ENCODE peak calls at places on chromosome 13, in six cellular contexts. One of them, this sample, is unnamed.
A peak's percentile ranks its signal among the peaks of the same experiment; 100 is the strongest.

GRCh38 chr13:22169473-22169872 is 498.6 kb downstream of the FGF9 start:
- DNase-seq in HepG2: no peak
- DNase-seq in A549: no peak
- DNase-seq in H1: no peak
- DNase-seq in endothelial cell of umbilical vein: no peak
- DNase-seq in K562: no peak
- DNase-seq in this sample: no peak

GRCh38 chr13:35994131-35994966 is 136.8 kb downstream of the DCLK1 start:
- DNase-seq in K562: no peak
- DNase-seq in HepG2: no peak
- DNase-seq in endothelial cell of umbilical vein: no peak
- DNase-seq in H1: no peak
- DNase-seq in A549: no peak
- DNase-seq in this sample: no peak

GRCh38 chr13:30868806-30869470 is 37.1 kb upstream of the MEDAG start:
- DNase-seq in endothelial cell of umbilical vein: no peak
- DNase-seq in H1: no peak
- DNase-seq in HepG2: no peak
- DNase-seq in K562: no peak
- DNase-seq in A549: no peak
- DNase-seq in this sample: no peak

GRCh38 chr13:113937073-113937472 is 36.8 kb downstream of the C13orf46 start:
- DNase-seq in HepG2: no peak
- DNase-seq in K562: no peak
- DNase-seq in endothelial cell of umbilical vein: no peak
- DNase-seq in H1: no peak
- DNase-seq in A549: no peak
- DNase-seq in this sample: no peak

GRCh38 chr13:47332149-47332548 is 435.3 kb upstream of the HTR2A start:
- DNase-seq in HepG2: no peak
- DNase-seq in A549: no peak
- DNase-seq in K562: no peak
- DNase-seq in endothelial cell of umbilical vein: no peak
- DNase-seq in H1: no peak
- DNase-seq in this sample: no peak

GRCh38 chr13:20609145-20609544 is 42.2 kb downstream of the IFT88 start:
- DNase-seq in endothelial cell of umbilical vein: peak; percentile 80
- DNase-seq in A549: no peak
- DNase-seq in K562: no peak
- DNase-seq in H1: no peak
- DNase-seq in HepG2: no peak
- DNase-seq in this sample: no peak

GRCh38 chr13:37681295-37682032 is 82.9 kb upstream of the POSTN start:
- DNase-seq in HepG2: no peak
- DNase-seq in H1: no peak
- DNase-seq in A549: no peak
- DNase-seq in endothelial cell of umbilical vein: peak; percentile 95
- DNase-seq in K562: no peak
- DNase-seq in this sample: no peak

GRCh38 chr13:106566682-106567420 is 1.1 kb downstream of the ARGLU1 start:
- DNase-seq in A549: peak; percentile 35
- DNase-seq in HepG2: peak; percentile 32
- DNase-seq in endothelial cell of umbilical vein: peak; percentile 61
- DNase-seq in H1: no peak
- DNase-seq in K562: no peak
- DNase-seq in this sample: peak; percentile 37

GRCh38 chr13:92303428-92303827 is 905.0 kb downstream of the GPC5 start:
- DNase-seq in A549: no peak
- DNase-seq in H1: no peak
- DNase-seq in K562: peak; percentile 18
- DNase-seq in HepG2: no peak
- DNase-seq in endothelial cell of umbilical vein: no peak
- DNase-seq in this sample: no peak

GRCh38 chr13:48978942-48979601 is 3.4 kb downstream of the FNDC3A start:
- DNase-seq in endothelial cell of umbilical vein: no peak
- DNase-seq in K562: peak; percentile 6
- DNase-seq in H1: no peak
- DNase-seq in A549: no peak
- DNase-seq in HepG2: no peak
- DNase-seq in this sample: no peak

GRCh38 chr13:112670118-112670517 is 19.7 kb upstream of the ATP11A start:
- DNase-seq in K562: no peak
- DNase-seq in HepG2: peak; percentile 20
- DNase-seq in endothelial cell of umbilical vein: no peak
- DNase-seq in A549: no peak
- DNase-seq in H1: no peak
- DNase-seq in this sample: no peak

GRCh38 chr13:73231456-73231855 is 172.7 kb downstream of the KLF5 start:
- DNase-seq in HepG2: no peak
- DNase-seq in A549: no peak
- DNase-seq in K562: no peak
- DNase-seq in H1: no peak
- DNase-seq in endothelial cell of umbilical vein: no peak
- DNase-seq in this sample: no peak

GRCh38 chr13:41017744-41018582 is 1.2 kb downstream of the ELF1 start:
- DNase-seq in A549: no peak
- DNase-seq in HepG2: peak; percentile 58
- DNase-seq in endothelial cell of umbilical vein: peak; percentile 17
- DNase-seq in H1: no peak
- DNase-seq in K562: no peak
- DNase-seq in this sample: no peak

GRCh38 chr13:30148171-30148754 is 159.1 kb downstream of the KATNAL1 start:
- DNase-seq in H1: no peak
- DNase-seq in endothelial cell of umbilical vein: no peak
- DNase-seq in K562: no peak
- DNase-seq in A549: no peak
- DNase-seq in HepG2: no peak
- DNase-seq in this sample: no peak

GRCh38 chr13:52452470-52452869 is 2.0 kb upstream of the VPS36 start:
- DNase-seq in HepG2: no peak
- DNase-seq in endothelial cell of umbilical vein: no peak
- DNase-seq in H1: no peak
- DNase-seq in K562: no peak
- DNase-seq in A549: no peak
- DNase-seq in this sample: no peak

GRCh38 chr13:82292334-82292733 is 1589.9 kb downstream of the SLITRK1 start:
- DNase-seq in HepG2: no peak
- DNase-seq in H1: no peak
- DNase-seq in endothelial cell of umbilical vein: no peak
- DNase-seq in K562: no peak
- DNase-seq in A549: no peak
- DNase-seq in this sample: no peak

GRCh38 chr13:113840541-113841354 is 23.1 kb downstream of the GAS6 start:
- DNase-seq in H1: no peak
- DNase-seq in K562: no peak
- DNase-seq in A549: no peak
- DNase-seq in HepG2: no peak
- DNase-seq in endothelial cell of umbilical vein: no peak
- DNase-seq in this sample: no peak

GRCh38 chr13:102677122-102677521 is 17.7 kb downstream of the METTL21C start:
- DNase-seq in endothelial cell of umbilical vein: no peak
- DNase-seq in A549: no peak
- DNase-seq in K562: no peak
- DNase-seq in HepG2: no peak
- DNase-seq in H1: no peak
- DNase-seq in this sample: no peak

GRCh38 chr13:83883061-83883523 is 818 bp upstream of the SLITRK1 start:
- DNase-seq in endothelial cell of umbilical vein: no peak
- DNase-seq in HepG2: no peak
- DNase-seq in K562: no peak
- DNase-seq in H1: no peak
- DNase-seq in A549: no peak
- DNase-seq in this sample: no peak

GRCh38 chr13:52975969-52976368 is 52.6 kb upstream of the OLFM4 start:
- DNase-seq in H1: no peak
- DNase-seq in endothelial cell of umbilical vein: no peak
- DNase-seq in A549: no peak
- DNase-seq in HepG2: no peak
- DNase-seq in K562: no peak
- DNase-seq in this sample: no peak

GRCh38 chr13:71244181-71244580 is 622.8 kb downstream of the DACH1 start:
- DNase-seq in endothelial cell of umbilical vein: peak; percentile 92
- DNase-seq in HepG2: no peak
- DNase-seq in A549: no peak
- DNase-seq in H1: no peak
- DNase-seq in K562: no peak
- DNase-seq in this sample: no peak

GRCh38 chr13:71312923-71313322 is 554.1 kb downstream of the DACH1 start:
- DNase-seq in A549: no peak
- DNase-seq in H1: no peak
- DNase-seq in endothelial cell of umbilical vein: no peak
- DNase-seq in K562: no peak
- DNase-seq in HepG2: no peak
- DNase-seq in this sample: no peak

GRCh38 chr13:20997301-20998061 is 63.9 kb downstream of the LATS2 start:
- DNase-seq in HepG2: no peak
- DNase-seq in K562: no peak
- DNase-seq in H1: peak; percentile 19
- DNase-seq in A549: no peak
- DNase-seq in endothelial cell of umbilical vein: peak; percentile 65
- DNase-seq in this sample: no peak

GRCh38 chr13:109500146-109500773 is 286.1 kb downstream of the IRS2 start:
- DNase-seq in endothelial cell of umbilical vein: no peak
- DNase-seq in H1: no peak
- DNase-seq in A549: peak; percentile 38
- DNase-seq in HepG2: no peak
- DNase-seq in K562: no peak
- DNase-seq in this sample: peak; percentile 29

GRCh38 chr13:38814331-38814730 is 127.5 kb downstream of the FREM2 start:
- DNase-seq in HepG2: no peak
- DNase-seq in A549: no peak
- DNase-seq in endothelial cell of umbilical vein: no peak
- DNase-seq in H1: no peak
- DNase-seq in K562: no peak
- DNase-seq in this sample: no peak

GRCh38 chr13:99161512-99161911 is 39.1 kb upstream of the UBAC2 start:
- DNase-seq in endothelial cell of umbilical vein: no peak
- DNase-seq in A549: no peak
- DNase-seq in HepG2: no peak
- DNase-seq in K562: no peak
- DNase-seq in H1: no peak
- DNase-seq in this sample: no peak

GRCh38 chr13:100533588-100534041 is 55.0 kb downstream of the GGACT start:
- DNase-seq in K562: no peak
- DNase-seq in endothelial cell of umbilical vein: no peak
- DNase-seq in A549: no peak
- DNase-seq in H1: no peak
- DNase-seq in HepG2: peak; percentile 31
- DNase-seq in this sample: no peak

GRCh38 chr13:28423010-28423409 is 71.9 kb downstream of the FLT1 start:
- DNase-seq in HepG2: no peak
- DNase-seq in H1: no peak
- DNase-seq in K562: no peak
- DNase-seq in A549: no peak
- DNase-seq in endothelial cell of umbilical vein: no peak
- DNase-seq in this sample: no peak

GRCh38 chr13:114146173-114146572 is 13.8 kb upstream of the RASA3 start:
- DNase-seq in HepG2: no peak
- DNase-seq in K562: no peak
- DNase-seq in endothelial cell of umbilical vein: no peak
- DNase-seq in H1: no peak
- DNase-seq in A549: no peak
- DNase-seq in this sample: no peak

GRCh38 chr13:41678320-41678719 is 221.0 kb downstream of the RGCC start:
- DNase-seq in A549: no peak
- DNase-seq in HepG2: no peak
- DNase-seq in endothelial cell of umbilical vein: no peak
- DNase-seq in H1: no peak
- DNase-seq in K562: no peak
- DNase-seq in this sample: no peak

GRCh38 chr13:100438059-100438788 is 150.4 kb downstream of the GGACT start:
- DNase-seq in A549: no peak
- DNase-seq in K562: no peak
- DNase-seq in HepG2: no peak
- DNase-seq in H1: no peak
- DNase-seq in endothelial cell of umbilical vein: no peak
- DNase-seq in this sample: no peak

GRCh38 chr13:61684976-61685682 is 269.5 kb upstream of the PCDH20 start:
- DNase-seq in H1: no peak
- DNase-seq in HepG2: no peak
- DNase-seq in A549: no peak
- DNase-seq in endothelial cell of umbilical vein: no peak
- DNase-seq in K562: no peak
- DNase-seq in this sample: no peak

GRCh38 chr13:62357887-62358645 is 942.4 kb upstream of the PCDH20 start:
- DNase-seq in H1: peak; percentile 39
- DNase-seq in A549: peak; percentile 6
- DNase-seq in endothelial cell of umbilical vein: peak; percentile 27
- DNase-seq in K562: no peak
- DNase-seq in HepG2: peak; percentile 60
- DNase-seq in this sample: peak; percentile 64

GRCh38 chr13:41550239-41550638 is 92.9 kb downstream of the RGCC start:
- DNase-seq in endothelial cell of umbilical vein: no peak
- DNase-seq in HepG2: no peak
- DNase-seq in K562: no peak
- DNase-seq in H1: no peak
- DNase-seq in A549: no peak
- DNase-seq in this sample: no peak

GRCh38 chr13:44853641-44854040 is 135.6 kb downstream of the NUFIP1 start:
- DNase-seq in HepG2: peak; percentile 90
- DNase-seq in endothelial cell of umbilical vein: peak; percentile 23
- DNase-seq in H1: no peak
- DNase-seq in K562: no peak
- DNase-seq in A549: peak; percentile 20
- DNase-seq in this sample: no peak
- TF ChIP-seq JUN in HepG2: no peak
- TF ChIP-seq JUN in endothelial cell of umbilical vein: no peak
- TF ChIP-seq JUN in H1: no peak
- TF ChIP-seq JUN in K562: no peak
- TF ChIP-seq JUN in A549: no peak
- TF ChIP-seq JUN in this sample: no peak

GRCh38 chr13:50386527-50387123 is 371.4 kb downstream of the KCNRG start:
- DNase-seq in H1: no peak
- DNase-seq in A549: no peak
- DNase-seq in endothelial cell of umbilical vein: peak; percentile 71
- DNase-seq in HepG2: no peak
- DNase-seq in K562: no peak
- DNase-seq in this sample: peak; percentile 23
- TF ChIP-seq JUN in H1: no peak
- TF ChIP-seq JUN in A549: no peak
- TF ChIP-seq JUN in endothelial cell of umbilical vein: no peak
- TF ChIP-seq JUN in HepG2: no peak
- TF ChIP-seq JUN in K562: no peak
- TF ChIP-seq JUN in this sample: no peak

GRCh38 chr13:108176685-108177274 is 38.6 kb downstream of the LIG4 start:
- DNase-seq in endothelial cell of umbilical vein: peak; percentile 18
- DNase-seq in HepG2: peak; percentile 42
- DNase-seq in H1: no peak
- DNase-seq in K562: peak; percentile 29
- DNase-seq in A549: peak; percentile 8
- DNase-seq in this sample: peak; percentile 74
- TF ChIP-seq JUN in endothelial cell of umbilical vein: no peak
- TF ChIP-seq JUN in HepG2: no peak
- TF ChIP-seq JUN in H1: no peak
- TF ChIP-seq JUN in K562: no peak
- TF ChIP-seq JUN in A549: no peak
- TF ChIP-seq JUN in this sample: no peak

GRCh38 chr13:94435604-94436226 is 43.8 kb downstream of the DCT start:
- DNase-seq in K562: peak; percentile 25
- DNase-seq in H1: no peak
- DNase-seq in endothelial cell of umbilical vein: peak; percentile 43
- DNase-seq in A549: peak; percentile 26
- DNase-seq in HepG2: peak; percentile 27
- DNase-seq in this sample: no peak
- TF ChIP-seq JUN in K562: no peak
- TF ChIP-seq JUN in H1: no peak
- TF ChIP-seq JUN in endothelial cell of umbilical vein: no peak
- TF ChIP-seq JUN in A549: no peak
- TF ChIP-seq JUN in HepG2: no peak
- TF ChIP-seq JUN in this sample: no peak

This sample was measured in WTC11.